ENCODE peak calls at places on chromosome 4, in seven cellular contexts. R is kidney epithelial cell, T is bronchial epithelial cell, N is AG04449, M is lower leg skin, D is lower lobe of right lung, X is HepG2. I is an unnamed sample.

GRCh38 chr4:76699911-76700310 is 198.0 kb downstream of the SOWAHB start:
- DNase-seq in D (no peak), R (no peak), X (no peak), M (no peak), N (no peak), T (no peak), I (no peak)

GRCh38 chr4:36053931-36054330 is 190.4 kb downstream of the ARAP2 start:
- DNase-seq in T (no peak), R (peak; percentile 62), D (no peak), M (no peak), N (no peak), X (no peak), I (peak; percentile 93)

GRCh38 chr4:42720514-42720913 is 63.6 kb upstream of the ATP8A1 start:
- DNase-seq in M (no peak), T (no peak), X (no peak), R (no peak), N (no peak), D (no peak), I (no peak)

GRCh38 chr4:67558493-67558892 is at the start of gene STAP1:
- DNase-seq in N (no peak), X (no peak), M (no peak), D (no peak), R (no peak), T (no peak), I (no peak)

GRCh38 chr4:54658321-54659093 is 750 bp downstream of the KIT start:
- DNase-seq in R (no peak), X (peak; percentile 14), N (no peak), T (no peak), M (no peak), D (peak; percentile 64), I (peak; percentile 8)

GRCh38 chr4:24278693-24279092 is 305.7 kb downstream of the DHX15 start:
- DNase-seq in M (no peak), N (no peak), T (no peak), D (no peak), X (no peak), R (no peak), I (no peak)

GRCh38 chr4:183747931-183748664 is 89.0 kb downstream of the TRAPPC11 start:
- DNase-seq in M (no peak), D (no peak), X (no peak), R (no peak), N (no peak), T (no peak), I (no peak)

GRCh38 chr4:996994-997374 is 3.8 kb upstream of the SLC26A1 start:
- DNase-seq in X (no peak), M (no peak), D (no peak), R (no peak), T (no peak), N (no peak), I (no peak)

GRCh38 chr4:152687974-152688599 is 8.3 kb upstream of the TMEM154 start:
- DNase-seq in T (no peak), N (no peak), X (no peak), R (no peak), M (no peak), D (no peak), I (no peak)

GRCh38 chr4:2938906-2939305 is 24.3 kb downstream of the NOP14 start:
- DNase-seq in R (no peak), X (no peak), D (no peak), N (no peak), M (no peak), T (no peak), I (no peak)

GRCh38 chr4:77854431-77855111 is 8.1 kb upstream of the MRPL1 start:
- DNase-seq in M (no peak), X (no peak), N (no peak), T (peak; percentile 35), D (no peak), R (no peak), I (no peak)

GRCh38 chr4:143026459-143027170 is 158.1 kb upstream of the USP38 start:
- DNase-seq in X (no peak), M (no peak), N (no peak), D (no peak), R (no peak), T (no peak), I (no peak)

GRCh38 chr4:98474408-98474844 is 184.0 kb downstream of the TSPAN5 start:
- DNase-seq in N (peak; percentile 65), D (no peak), M (no peak), X (no peak), R (peak; percentile 56), T (peak; percentile 87), I (peak; percentile 43)

GRCh38 chr4:164081801-164082200 is 587.3 kb downstream of the TMA16 start:
- DNase-seq in M (no peak), X (no peak), T (no peak), R (no peak), N (no peak), D (no peak), I (no peak)

GRCh38 chr4:632391-632790 is 7.0 kb downstream of the PDE6B start:
- DNase-seq in D (no peak), T (no peak), N (no peak), X (no peak), M (no peak), R (no peak), I (no peak)

DNA sequence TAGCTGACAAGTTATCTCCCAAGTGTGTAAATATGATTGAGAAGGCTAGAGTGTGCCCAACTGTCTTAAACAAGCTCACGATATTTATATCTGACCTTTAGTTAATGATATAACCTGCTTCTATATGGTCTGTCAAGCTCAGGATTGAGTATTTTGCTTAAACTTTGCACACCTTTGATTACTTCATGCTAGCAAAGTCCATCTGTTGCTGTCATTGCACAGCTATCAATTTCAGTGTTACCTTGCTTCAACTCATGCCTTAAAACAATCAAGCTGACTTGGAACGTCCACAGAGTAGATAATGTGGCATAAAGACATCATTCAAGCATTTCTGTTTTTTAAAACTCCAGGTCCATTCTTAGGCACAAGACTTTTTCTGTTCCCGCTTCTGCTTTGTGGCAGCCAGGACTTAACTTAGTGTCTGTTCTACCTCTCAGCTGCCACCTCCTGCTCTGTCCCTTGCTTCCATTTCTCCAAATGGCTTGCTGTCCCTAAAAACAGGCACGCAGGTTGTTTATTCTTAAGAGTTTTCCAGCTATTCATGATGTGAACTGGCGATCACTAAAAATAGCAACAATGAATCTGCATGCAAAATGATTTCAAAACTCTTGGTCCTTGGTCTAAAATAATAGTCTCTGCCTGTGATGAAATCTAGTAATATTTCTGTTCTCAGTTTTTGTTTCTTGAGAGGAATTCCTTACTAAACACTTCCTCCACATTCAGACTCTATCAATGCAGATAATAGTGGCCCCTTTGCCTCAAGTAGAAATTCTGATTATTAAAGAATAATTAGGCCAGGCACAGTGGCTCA is 16.3 kb upstream of the NEIL3 start:
- DNase-seq in M (no peak), R (no peak), T (no peak), N (no peak), D (no peak), X (no peak), I (no peak)
- H3K4me3 ChIP-seq in M (no peak overlapping the region), R (no peak overlapping the region), T (no peak overlapping the region), N (no peak overlapping the region), D (no peak overlapping the region), X (no peak overlapping the region), I (no peak overlapping the region)

GRCh38 chr4:140769209-140769608 is 13.0 kb upstream of the TBC1D9 start:
- DNase-seq in X (no peak), T (peak; percentile 51), M (no peak), N (no peak), R (no peak), D (no peak), I (no peak)
- H3K4me3 ChIP-seq in X (no peak overlapping the region), T (no peak overlapping the region), M (no peak overlapping the region), N (no peak overlapping the region), R (no peak overlapping the region), D (no peak overlapping the region), I (no peak overlapping the region)

DNA sequence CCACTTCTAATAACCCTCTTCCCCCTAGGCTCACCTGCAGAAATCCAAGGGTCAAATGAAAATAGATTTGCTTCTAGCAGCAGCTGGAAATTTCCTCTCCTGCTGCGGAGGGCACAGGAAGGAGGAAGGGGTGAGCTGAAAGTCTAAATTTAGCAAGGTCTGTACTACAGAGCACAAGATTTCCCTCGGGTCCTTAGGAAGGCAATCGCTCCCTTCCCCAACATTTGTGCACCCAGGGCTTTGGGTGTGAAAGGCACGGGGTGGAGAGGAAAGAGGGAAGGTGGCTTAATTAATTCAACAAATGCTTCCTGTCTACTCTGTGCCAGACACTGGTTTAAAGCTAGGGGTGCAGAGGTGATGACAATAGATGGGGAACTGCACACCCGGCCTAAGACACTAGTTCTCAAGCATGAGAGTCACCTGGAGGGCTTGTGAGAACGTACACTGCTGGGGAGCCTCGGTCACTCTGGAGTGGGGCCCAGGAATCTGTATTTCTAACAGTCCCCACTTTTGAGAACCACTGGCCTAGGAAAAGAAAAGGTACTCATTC is 204.4 kb downstream of the NSUN7 start:
- DNase-seq in D (no peak), N (no peak), T (no peak), X (no peak), R (no peak), M (no peak), I (no peak)
- H3K4me3 ChIP-seq in D (no peak overlapping the region), N (no peak overlapping the region), T (no peak overlapping the region), X (no peak overlapping the region), R (no peak overlapping the region), M (no peak overlapping the region), I (no peak overlapping the region)

DNA sequence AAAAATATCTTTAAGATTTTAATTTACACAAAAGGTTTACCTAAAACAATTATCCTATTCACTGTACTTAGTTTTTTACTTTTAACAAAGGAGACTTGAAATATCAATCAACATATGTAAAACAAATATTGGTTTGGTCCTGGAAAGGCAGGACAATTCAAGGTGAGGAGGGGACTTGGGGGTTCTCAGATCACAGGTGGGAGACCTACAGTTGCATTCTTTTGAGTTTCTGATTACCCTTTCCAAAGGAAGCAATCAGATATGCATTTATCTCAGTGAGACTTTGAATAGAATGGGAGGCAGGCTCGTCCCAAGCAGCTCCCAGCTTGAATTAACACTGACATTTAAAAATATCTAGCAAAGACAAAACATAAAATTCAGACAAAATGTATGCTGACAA is 1917.3 kb downstream of the C4orf33 start:
- DNase-seq in D (no peak), N (no peak), M (no peak), T (no peak), R (no peak), X (no peak), I (no peak)
- H3K4me3 ChIP-seq in D (no peak overlapping the region), N (no peak overlapping the region), M (no peak overlapping the region), T (no peak overlapping the region), R (no peak overlapping the region), X (no peak overlapping the region), I (no peak overlapping the region)